ENCODE peak calls at places on chromosomes 1 and 21, in four cellular contexts. H, X, N and O are unnamed samples.

GRCh38 chr1:11880911-11881748 is 22.4 kb upstream of the NPPB start:
- DNase-seq in H (no peak), X (no peak), N (no peak), O (no peak)

GRCh38 chr1:17630048-17630830 is 90.7 kb downstream of the ARHGEF10L start:
- DNase-seq in H (no peak), X (no peak), N (no peak), O (no peak)

GRCh38 chr1:166673722-166674121 is 165.6 kb upstream of the POGK start:
- DNase-seq in H (no peak), X (no peak), N (no peak), O (no peak)

GRCh38 chr1:205430631-205431305 is 8.9 kb upstream of the LEMD1 start:
- DNase-seq in H (peak; percentile 33), X (peak; percentile 91), N (peak; percentile 75), O (peak; percentile 76)

GRCh38 chr1:163844393-163844948 is 522.7 kb downstream of the NUF2 start:
- DNase-seq in H (peak; percentile 23), X (no peak), N (no peak), O (no peak)

GRCh38 chr1:77560741-77561140 is 121.7 kb downstream of the ZZZ3 start:
- DNase-seq in H (no peak), X (no peak), N (no peak), O (no peak)

GRCh38 chr21:46295996-46296752 is 10.0 kb downstream of the YBEY start:
- DNase-seq in H (peak; percentile 32), X (peak; percentile 51), N (peak; percentile 76), O (peak; percentile 64)

GRCh38 chr1:199083680-199084079 is 444.8 kb downstream of the PTPRC start:
- DNase-seq in H (peak; percentile 75), X (no peak), N (no peak), O (no peak)

GRCh38 chr21:29018540-29018939 is 609 bp downstream of the RWDD2B start:
- DNase-seq in H (no peak), X (no peak), N (no peak), O (no peak)

GRCh38 chr1:79599257-79599656 is 592.7 kb upstream of the ADGRL4 start:
- DNase-seq in H (no peak), X (no peak), N (no peak), O (no peak)

GRCh38 chr1:240308061-240308460 is 216.4 kb downstream of the FMN2 start:
- DNase-seq in H (no peak), X (no peak), N (no peak), O (no peak)

GRCh38 chr1:31984419-31985347 is 29.0 kb upstream of the KHDRBS1 start:
- DNase-seq in H (peak; percentile 63), X (no peak), N (no peak), O (no peak)

GRCh38 chr1:16146888-16147614 is 8.8 kb downstream of the EPHA2 start:
- DNase-seq in H (peak; percentile 65), X (no peak), N (peak; percentile 93), O (no peak)

GRCh38 chr1:54337928-54338327 is 68.3 kb downstream of the SSBP3 start:
- DNase-seq in H (peak; percentile 78), X (no peak), N (no peak), O (no peak)
- H3K4me1 ChIP-seq in H (peaks cover 30% of the 10 kb centered on the region), X (peaks cover 32% of the 10 kb centered on the region), N (peaks cover 32% of the 10 kb centered on the region), O (peaks cover 10% of the 10 kb centered on the region)

GRCh38 chr1:21263653-21264225 is 26.5 kb downstream of the ECE1 start:
- DNase-seq in H (no peak), X (no peak), N (no peak), O (no peak)

GRCh38 chr1:21261551-21262281 is 28.5 kb downstream of the ECE1 start:
- DNase-seq in H (peak; percentile 96), X (no peak), N (peak; percentile 82), O (peak; percentile 48)

GRCh38 chr1:21264913-21265312 is 25.4 kb downstream of the ECE1 start:
- DNase-seq in H (peak; percentile 63), X (no peak), N (no peak), O (no peak)

GRCh38 chr1:21262282-21263051 is 27.8 kb downstream of the ECE1 start:
- DNase-seq in H (peak; percentile 95), X (no peak), N (peak; percentile 85), O (peak; percentile 47)

DNA sequence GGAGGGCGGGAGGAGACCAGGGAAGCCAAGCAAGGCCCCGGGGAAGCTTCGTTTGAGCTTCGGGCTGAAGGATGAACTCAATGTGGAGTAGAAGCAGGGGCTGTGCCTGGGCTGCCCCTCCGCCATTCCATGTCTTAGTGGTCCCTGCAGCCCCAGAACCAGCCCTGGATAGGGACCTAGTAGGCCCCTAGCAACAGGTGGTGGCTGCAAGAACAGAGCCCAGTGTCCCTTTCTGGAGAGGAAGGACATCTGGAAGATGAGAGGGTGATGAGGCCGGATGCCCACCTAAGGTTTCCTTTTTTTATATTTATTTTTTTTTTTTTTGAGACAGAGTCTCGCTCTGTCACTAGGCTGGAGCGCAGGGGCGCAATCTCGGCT is 27.2 kb downstream of the ECE1 start:
- DNase-seq in H (no peak), X (no peak), N (no peak), O (no peak)
- H3K9ac ChIP-seq in H (no peak overlapping the region), X (no peak overlapping the region), N (no peak overlapping the region), O (no peak overlapping the region)

GRCh38 chr1:9037476-9038337 is 11.5 kb upstream of the SLC2A7 start:
- DNase-seq in H (no peak), X (no peak), N (no peak), O (no peak)

GRCh38 chr1:9039761-9040658 is 13.8 kb upstream of the SLC2A7 start:
- DNase-seq in H (no peak), X (no peak), N (no peak), O (no peak)

GRCh38 chr1:9040659-9041030 is 14.4 kb upstream of the SLC2A7 start:
- DNase-seq in H (no peak), X (no peak), N (no peak), O (no peak)

GRCh38 chr1:9038338-9038650 is 12.1 kb upstream of the SLC2A7 start:
- DNase-seq in H (no peak), X (no peak), N (no peak), O (no peak)

DNA sequence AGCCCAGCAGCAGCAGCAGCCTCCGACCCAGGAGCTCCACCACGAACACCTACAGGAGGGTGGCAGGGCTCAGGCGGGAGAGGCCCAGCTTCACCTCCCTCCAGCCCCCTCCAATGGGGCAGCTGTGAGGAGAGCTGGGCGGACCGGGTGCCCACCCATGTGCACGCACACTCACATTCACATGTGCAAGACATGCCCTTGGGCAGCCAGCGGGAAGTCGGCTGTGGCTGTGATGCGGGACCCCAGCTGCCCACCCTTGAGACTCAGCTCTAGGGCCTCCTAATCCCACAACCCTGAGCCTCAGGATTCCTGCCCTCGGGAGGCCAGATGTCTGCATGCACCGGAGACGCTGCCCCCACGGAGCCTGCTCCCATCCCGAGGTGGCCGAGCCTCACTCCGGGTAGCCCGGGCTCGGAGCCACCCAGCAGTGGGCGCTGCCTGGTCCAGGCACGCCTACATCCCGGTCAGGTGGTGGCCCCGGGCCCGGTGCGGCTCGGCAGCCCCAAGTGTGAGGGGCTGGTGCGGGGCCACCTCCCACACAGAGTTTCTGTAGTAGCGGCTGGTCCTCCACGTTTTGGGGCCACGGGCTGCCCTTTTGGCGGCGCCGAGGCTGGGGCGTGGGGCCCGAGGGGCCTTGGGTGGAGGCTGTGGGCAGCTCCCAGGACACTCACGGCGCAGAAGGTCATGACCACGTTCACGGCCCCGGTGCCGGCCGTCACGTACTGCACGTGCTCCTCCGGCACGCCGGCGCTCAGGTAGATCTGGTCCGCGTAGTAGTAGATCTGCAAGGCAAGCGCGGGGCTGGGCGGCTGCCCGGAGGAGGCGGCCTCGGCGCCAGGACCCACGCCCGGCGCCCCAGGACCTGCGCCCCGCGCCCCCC is 12.9 kb upstream of the SLC2A7 start:
- DNase-seq in H (no peak), X (no peak), N (no peak), O (peak; percentile 48)
- H3K56ac ChIP-seq in H (no peak overlapping the region), X (no peak overlapping the region), N (no peak overlapping the region), O (no peak overlapping the region)

GRCh38 chr21:42112857-42113256 is 41.7 kb downstream of the UMODL1 start:
- DNase-seq in H (peak; percentile 68), X (no peak), N (no peak), O (no peak)

GRCh38 chr21:42112223-42112622 is 41.1 kb downstream of the UMODL1 start:
- DNase-seq in H (no peak), X (no peak), N (no peak), O (no peak)

GRCh38 chr21:42111470-42111743 is 40.3 kb downstream of the UMODL1 start:
- DNase-seq in H (no peak), X (no peak), N (no peak), O (no peak)

GRCh38 chr21:42110691-42111469 is 39.8 kb downstream of the UMODL1 start:
- DNase-seq in H (no peak), X (no peak), N (no peak), O (no peak)

GRCh38 chr21:42111811-42112210 is 40.7 kb downstream of the UMODL1 start:
- DNase-seq in H (no peak), X (no peak), N (no peak), O (no peak)
- H3K4me1 ChIP-seq in H (peaks cover 3% of the 10 kb centered on the region), X (peaks cover 3% of the 10 kb centered on the region), N (no peaks in the 10 kb centered on the region), O (no peaks in the 10 kb centered on the region)